ENCODE peak calls at places on chromosome 16, in four cellular contexts. H, B, X and Q are unnamed samples.

GRCh38 chr16:89918453-89919347 is at the start of gene MC1R:
- DNase-seq in H (peak; percentile 53), B (peak; percentile 67), X (no peak), Q (no peak)

GRCh38 chr16:2795714-2796143 is 2.5 kb upstream of the PRSS41 start:
- DNase-seq in H (no peak), B (no peak), X (peak; percentile 58), Q (no peak)

GRCh38 chr16:62201911-62202310 is 165.7 kb upstream of the CDH8 start:
- DNase-seq in H (no peak), B (no peak), X (no peak), Q (no peak)

GRCh38 chr16:57689772-57690558 is 4.6 kb upstream of the DRC7 start:
- DNase-seq in H (no peak), B (no peak), X (no peak), Q (peak; percentile 40)

GRCh38 chr16:54325616-54326265 is 39.2 kb upstream of the IRX3 start:
- DNase-seq in H (no peak), B (no peak), X (no peak), Q (no peak)

GRCh38 chr16:76910931-76911330 is 280.1 kb upstream of the MON1B start:
- DNase-seq in H (no peak), B (peak; percentile 68), X (peak; percentile 66), Q (no peak)

GRCh38 chr16:81720973-81721907 is 57.9 kb upstream of the PLCG2 start:
- DNase-seq in H (no peak), B (no peak), X (no peak), Q (no peak)

GRCh38 chr16:50202926-50203624 is 50.0 kb downstream of the TENT4B start:
- DNase-seq in H (no peak), B (peak; percentile 81), X (peak; percentile 82), Q (no peak)

GRCh38 chr16:31145398-31145990 is 4.4 kb downstream of the PRSS36 start:
- DNase-seq in H (no peak), B (no peak), X (no peak), Q (no peak)

GRCh38 chr16:9500872-9501271 is 409.4 kb downstream of the HAPSTR1 start:
- DNase-seq in H (no peak), B (no peak), X (no peak), Q (no peak)

GRCh38 chr16:73131153-73131862 is 83.4 kb upstream of the ZFHX3 start:
- DNase-seq in H (no peak), B (no peak), X (no peak), Q (no peak)

GRCh38 chr16:73047536-73048291 is at the start of gene ZFHX3:
- DNase-seq in H (peak; percentile 70), B (peak; percentile 73), X (peak; percentile 70), Q (peak; percentile 89)

GRCh38 chr16:11032922-11033291 is 88.5 kb downstream of the CLEC16A start:
- DNase-seq in H (peak; percentile 56), B (no peak), X (no peak), Q (peak; percentile 78)

GRCh38 chr16:2425008-2425518 is 4.2 kb upstream of the CCNF start:
- DNase-seq in H (no peak), B (no peak), X (no peak), Q (no peak)

GRCh38 chr16:17070882-17071592 is 399.7 kb downstream of the XYLT1 start:
- DNase-seq in H (peak; percentile 48), B (peak; percentile 6), X (peak; percentile 35), Q (peak; percentile 35)

GRCh38 chr16:9306753-9307152 is 215.3 kb downstream of the HAPSTR1 start:
- DNase-seq in H (no peak), B (no peak), X (no peak), Q (no peak)

GRCh38 chr16:70470927-70471341 is 16.5 kb downstream of the FCSK start:
- DNase-seq in H (peak; percentile 62), B (peak; percentile 65), X (no peak), Q (no peak)

GRCh38 chr16:22291860-22292692 is 5.1 kb upstream of the POLR3E start:
- DNase-seq in H (no peak), B (no peak), X (no peak), Q (no peak)

GRCh38 chr16:10870137-10870776 is 6.7 kb upstream of the CIITA start:
- DNase-seq in H (no peak), B (no peak), X (no peak), Q (no peak)

GRCh38 chr16:48450367-48450766 is 65.2 kb upstream of the SIAH1 start:
- DNase-seq in H (no peak), B (no peak), X (no peak), Q (no peak)

GRCh38 chr16:23564964-23565363 is 7.4 kb downstream of the UBFD1 start:
- DNase-seq in H (no peak), B (no peak), X (no peak), Q (peak; percentile 36)

GRCh38 chr16:22326771-22327445 is 29.7 kb downstream of the POLR3E start:
- DNase-seq in H (no peak), B (no peak), X (no peak), Q (no peak)

GRCh38 chr16:30352488-30353401 is 2.4 kb downstream of the CD2BP2 start:
- DNase-seq in H (peak; percentile 38), B (no peak), X (no peak), Q (peak; percentile 66)

GRCh38 chr16:13798211-13798610 is 121.7 kb upstream of the ERCC4 start:
- DNase-seq in H (no peak), B (no peak), X (no peak), Q (no peak)

GRCh38 chr16:78768723-78769122 is 669.3 kb downstream of the WWOX start:
- DNase-seq in H (no peak), B (no peak), X (no peak), Q (no peak)

GRCh38 chr16:74035816-74036215 is 260.8 kb upstream of the PSMD7 start:
- DNase-seq in H (no peak), B (peak; percentile 25), X (no peak), Q (no peak)

GRCh38 chr16:86879268-86879667 is 300.9 kb downstream of the FOXL1 start:
- DNase-seq in H (no peak), B (no peak), X (no peak), Q (no peak)

GRCh38 chr16:81630632-81631026 is 148.5 kb upstream of the PLCG2 start:
- DNase-seq in H (no peak), B (no peak), X (no peak), Q (no peak)

GRCh38 chr16:11053916-11054460 is 109.6 kb downstream of the CLEC16A start:
- DNase-seq in H (no peak), B (no peak), X (no peak), Q (no peak)

GRCh38 chr16:50269061-50269705 is 2.8 kb downstream of the ADCY7 start:
- DNase-seq in H (peak; percentile 30), B (no peak), X (no peak), Q (peak; percentile 50)

GRCh38 chr16:57374067-57374534 is 1.8 kb downstream of the CX3CL1 start:
- DNase-seq in H (no peak), B (no peak), X (peak; percentile 80), Q (peak; percentile 88)

GRCh38 chr16:50520451-50521245 is 27.5 kb upstream of the NKD1 start:
- DNase-seq in H (no peak), B (no peak), X (no peak), Q (no peak)

GRCh38 chr16:57224651-57225335 is 20.3 kb upstream of the ARL2BP start:
- DNase-seq in H (no peak), B (no peak), X (no peak), Q (no peak)

GRCh38 chr16:30785126-30786106 is 1.6 kb downstream of the ZNF629 start:
- DNase-seq in H (no peak), B (no peak), X (no peak), Q (no peak)

GRCh38 chr16:15993946-15994665 is 44.7 kb downstream of the ABCC1 start:
- DNase-seq in H (no peak), B (no peak), X (no peak), Q (peak; percentile 56)

GRCh38 chr16:87207509-87207908 is 109.7 kb downstream of the C16orf95 start:
- DNase-seq in H (no peak), B (peak; percentile 53), X (no peak), Q (no peak)

DNA sequence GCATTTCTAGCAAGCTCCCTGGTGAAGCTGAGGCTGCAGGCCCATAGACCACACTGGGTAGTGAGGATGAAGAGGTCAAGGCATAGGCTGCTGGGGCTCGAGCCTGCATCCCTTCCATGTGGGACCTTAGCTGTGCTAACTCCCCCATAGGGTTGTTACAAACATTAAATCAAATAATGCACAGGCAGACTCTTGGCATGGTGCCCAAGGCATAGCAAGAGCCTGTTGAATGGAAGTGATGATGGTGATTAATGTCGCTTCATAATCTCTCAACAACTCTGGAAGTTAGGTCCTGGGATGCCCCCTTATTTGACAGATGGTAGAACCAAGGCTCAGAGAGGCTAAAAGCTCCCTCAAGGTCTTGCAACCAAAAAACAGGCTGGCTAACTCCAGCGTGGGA is 283.9 kb upstream of the EEF2KMT start:
- DNase-seq in H (no peak), B (no peak), X (no peak), Q (no peak)
- H3K4me1 ChIP-seq in H (no peaks in the 10 kb centered on the region), B (no peaks in the 10 kb centered on the region), X (no peaks in the 10 kb centered on the region), Q (no peaks in the 10 kb centered on the region)

DNA sequence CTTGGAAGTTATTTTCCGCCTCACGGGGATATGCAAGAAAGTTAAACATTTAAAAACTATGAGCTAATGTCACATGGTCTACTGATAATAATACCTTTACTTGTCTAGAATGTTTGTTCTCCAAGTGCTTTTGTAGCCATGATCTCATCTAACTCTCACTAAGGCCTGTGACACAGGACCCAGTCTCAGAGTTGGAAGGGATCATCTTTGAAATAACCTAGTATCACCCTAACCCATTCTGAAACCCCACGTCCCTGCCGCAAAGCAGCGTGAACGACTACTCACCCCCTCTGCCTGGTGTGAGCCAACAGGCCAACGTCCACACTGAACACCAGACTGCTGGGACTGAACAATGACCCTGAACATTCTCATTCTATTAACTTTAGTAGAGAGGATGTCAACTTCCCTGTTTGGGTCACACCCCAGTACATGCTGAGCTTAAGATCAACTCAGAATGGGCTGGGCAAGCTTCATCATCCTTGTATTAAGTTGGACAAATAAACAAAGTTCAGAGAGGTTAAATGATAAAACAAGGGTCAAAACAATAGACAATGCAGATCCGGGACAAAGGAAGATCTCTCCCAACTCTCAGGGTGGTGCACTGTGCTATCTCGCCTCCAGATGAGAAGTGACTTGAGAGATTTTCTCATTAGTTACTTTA is 54.8 kb upstream of the BCAR1 start:
- DNase-seq in H (no peak), B (peak; percentile 88), X (no peak), Q (no peak)
- H3K4me1 ChIP-seq in H (peaks cover 2% of the 10 kb centered on the region), B (peaks cover 51% of the 10 kb centered on the region), X (peaks cover 35% of the 10 kb centered on the region), Q (peaks cover 41% of the 10 kb centered on the region)

GRCh38 chr16:68432701-68433100 is 15.6 kb downstream of the SMPD3 start:
- DNase-seq in H (no peak), B (no peak), X (no peak), Q (no peak)
- H3K4me1 ChIP-seq in H (no peaks in the 10 kb centered on the region), B (no peaks in the 10 kb centered on the region), X (no peaks in the 10 kb centered on the region), Q (no peaks in the 10 kb centered on the region)

DNA sequence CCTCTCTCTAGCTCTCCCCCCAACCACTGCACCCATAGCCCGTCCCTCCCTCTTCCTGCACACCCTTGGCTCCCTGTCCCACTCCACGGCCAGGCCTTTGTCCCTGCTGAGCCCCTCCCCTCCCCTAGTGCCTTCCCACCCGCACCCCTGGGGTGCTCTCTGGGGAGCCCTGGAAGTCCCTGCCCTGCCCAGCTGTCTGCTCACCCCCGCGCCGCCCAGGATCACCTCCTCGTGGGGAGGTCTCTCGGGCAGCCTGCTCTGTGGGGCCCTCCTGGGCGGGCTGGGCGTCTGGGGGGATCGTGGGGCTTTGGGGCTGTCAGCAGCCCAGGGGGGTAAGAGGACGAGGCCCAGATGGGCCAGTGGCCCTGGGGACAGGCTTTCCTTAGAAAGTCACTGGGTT is 18.1 kb downstream of the CACNA1H start:
- DNase-seq in H (no peak), B (no peak), X (no peak), Q (no peak)
- H3K4me1 ChIP-seq in H (peaks cover 45% of the 10 kb centered on the region), B (peaks cover 31% of the 10 kb centered on the region), X (no peaks in the 10 kb centered on the region), Q (peaks cover 6% of the 10 kb centered on the region)